ENCODE peak calls at places on chromosomes 4 and X, in six cellular contexts. O is CD8-positive, alpha-beta memory T cell; U is SJSA1; H is mammary epithelial cell; Y is A549; R is transverse colon. V is an unnamed sample.

GRCh38 chr4:125389713-125390112 is 75.0 kb downstream of the FAT4 start:
- DNase-seq in R (no peak), U (peak; percentile 96), O (no peak), Y (no peak), H (peak; percentile 69), V (peak; percentile 68)

GRCh38 chr4:17762705-17763104 is 18.7 kb downstream of the FAM184B start:
- DNase-seq in U (no peak), R (no peak), Y (no peak), H (peak; percentile 67), O (no peak), V (no peak)

GRCh38 chrX:68989865-68990606 is 161.2 kb downstream of the EFNB1 start:
- DNase-seq in U (peak; percentile 23), R (no peak), Y (no peak), O (no peak), H (no peak), V (no peak)

GRCh38 chr4:157521916-157522315 is 301.4 kb downstream of the GRIA2 start:
- DNase-seq in O (no peak), U (no peak), R (no peak), Y (no peak), H (peak; percentile 1), V (no peak)

GRCh38 chrX:133661962-133662839 is 246.9 kb upstream of the GPC4 start:
- DNase-seq in H (no peak), Y (no peak), O (no peak), U (no peak), R (no peak), V (no peak)

GRCh38 chr4:55768291-55768690 is 51.3 kb upstream of the EXOC1L start:
- DNase-seq in O (no peak), R (no peak), Y (no peak), U (peak; percentile 46), H (peak; percentile 35), V (no peak)

GRCh38 chr4:69092190-69092589 is 4.1 kb upstream of the UGT2B7 start:
- DNase-seq in R (no peak), H (peak; percentile 66), O (no peak), Y (no peak), U (peak; percentile 16), V (no peak)

GRCh38 chrX:133399411-133399810 is 15.9 kb downstream of the GPC4 start:
- DNase-seq in Y (no peak), O (no peak), U (no peak), H (no peak), R (no peak), V (no peak)

GRCh38 chrX:48648299-48648698 is 35.3 kb upstream of the WAS start:
- DNase-seq in Y (no peak), H (no peak), R (peak; percentile 21), U (peak; percentile 9), O (peak; percentile 37), V (no peak)

GRCh38 chr4:81040175-81040659 is 9.7 kb downstream of the BMP3 start:
- DNase-seq in R (no peak), Y (no peak), H (peak; percentile 16), O (peak; percentile 37), U (peak; percentile 27), V (no peak)

GRCh38 chrX:50586980-50587379 is 116.4 kb upstream of the DGKK start:
- DNase-seq in Y (no peak), R (no peak), H (no peak), U (no peak), O (no peak), V (no peak)

GRCh38 chrX:12080265-12080664 is 58.0 kb upstream of the FRMPD4 start:
- DNase-seq in H (peak; percentile 46), Y (peak; percentile 6), R (no peak), U (peak; percentile 4), O (no peak), V (no peak)

GRCh38 chrX:138908577-138908976 is 197.1 kb upstream of the FGF13 start:
- DNase-seq in O (no peak), R (no peak), Y (no peak), U (no peak), H (peak; percentile 21), V (no peak)

GRCh38 chrX:96453139-96453538 is 231.5 kb upstream of the DIAPH2 start:
- DNase-seq in R (no peak), O (no peak), Y (no peak), U (no peak), H (no peak), V (no peak)

GRCh38 chr4:187172340-187172761 is 448.7 kb upstream of the FAT1 start:
- DNase-seq in Y (no peak), R (peak; percentile 35), U (peak; percentile 91), O (no peak), H (no peak), V (no peak)

GRCh38 chrX:110143454-110144210 is 140.7 kb downstream of the TMEM164 start:
- DNase-seq in Y (no peak), R (no peak), U (no peak), H (peak; percentile 56), O (no peak), V (no peak)

GRCh38 chrX:81336455-81337144 is 134.7 kb downstream of the SH3BGRL start:
- DNase-seq in Y (no peak), O (no peak), R (no peak), H (no peak), U (no peak), V (no peak)

GRCh38 chrX:14942341-14942740 is 69.1 kb downstream of the MOSPD2 start:
- DNase-seq in R (no peak), H (no peak), Y (no peak), U (no peak), O (no peak), V (no peak)

GRCh38 chr4:173990879-173991231 is 292.6 kb downstream of the FBXO8 start:
- DNase-seq in H (no peak), U (no peak), O (no peak), Y (no peak), R (peak; percentile 20), V (no peak)

GRCh38 chrX:69178592-69178991 is 13.3 kb upstream of the PJA1 start:
- DNase-seq in Y (no peak), R (no peak), H (no peak), O (no peak), U (no peak), V (no peak)

GRCh38 chr4:1058997-1059665 is 47.7 kb downstream of the FGFRL1 start:
- DNase-seq in Y (no peak), R (no peak), U (no peak), H (no peak), O (no peak), V (no peak)

GRCh38 chr4:90842960-90843359 is 715.8 kb downstream of the CCSER1 start:
- DNase-seq in O (no peak), Y (no peak), U (no peak), R (no peak), H (peak; percentile 72), V (no peak)

GRCh38 chr4:96097040-96097607 is 257.2 kb downstream of the PDHA2 start:
- DNase-seq in H (peak; percentile 84), R (no peak), Y (no peak), U (no peak), O (no peak), V (no peak)

GRCh38 chr4:91111556-91111955 is 984.4 kb downstream of the CCSER1 start:
- DNase-seq in R (no peak), H (no peak), U (no peak), O (no peak), Y (no peak), V (no peak)

GRCh38 chr4:159401791-159402380 is 299.0 kb downstream of the RAPGEF2 start:
- DNase-seq in U (peak; percentile 85), H (peak; percentile 87), Y (no peak), R (no peak), O (no peak), V (no peak)

GRCh38 chr4:77007358-77008230 is 58.0 kb downstream of the SEPTIN11 start:
- DNase-seq in O (peak; percentile 36), Y (no peak), U (peak; percentile 90), R (no peak), H (peak; percentile 64), V (no peak)

GRCh38 chrX:65985922-65986588 is 53.8 kb downstream of the VSIG4 start:
- DNase-seq in Y (peak; percentile 25), H (peak; percentile 59), O (peak; percentile 48), R (peak; percentile 12), U (peak; percentile 8), V (peak; percentile 24)

GRCh38 chr4:7904108-7904516 is 35.5 kb downstream of the AFAP1 start:
- DNase-seq in R (no peak), Y (no peak), H (no peak), U (no peak), O (no peak), V (no peak)
- H3K27ac ChIP-seq in R (peak overlapping the region; percentile 77), Y (peak overlapping the region; percentile 82), H (no peak overlapping the region), U (no peak overlapping the region), O (no peak overlapping the region), V (peak overlapping the region; percentile 95)

GRCh38 chr4:147811878-147812277 is 80.0 kb downstream of the ARHGAP10 start:
- DNase-seq in H (no peak), O (no peak), Y (no peak), U (no peak), R (no peak), V (no peak)

GRCh38 chr4:147814334-147814733 is 82.4 kb downstream of the ARHGAP10 start:
- DNase-seq in U (no peak), R (no peak), H (peak; percentile 70), O (no peak), Y (no peak), V (no peak)

GRCh38 chr4:147813107-147813773 is 81.4 kb downstream of the ARHGAP10 start:
- DNase-seq in O (no peak), U (no peak), Y (no peak), R (no peak), H (no peak), V (no peak)

GRCh38 chr4:147816382-147817254 is 84.7 kb downstream of the ARHGAP10 start:
- DNase-seq in U (no peak), Y (no peak), R (no peak), O (no peak), H (no peak), V (no peak)

DNA sequence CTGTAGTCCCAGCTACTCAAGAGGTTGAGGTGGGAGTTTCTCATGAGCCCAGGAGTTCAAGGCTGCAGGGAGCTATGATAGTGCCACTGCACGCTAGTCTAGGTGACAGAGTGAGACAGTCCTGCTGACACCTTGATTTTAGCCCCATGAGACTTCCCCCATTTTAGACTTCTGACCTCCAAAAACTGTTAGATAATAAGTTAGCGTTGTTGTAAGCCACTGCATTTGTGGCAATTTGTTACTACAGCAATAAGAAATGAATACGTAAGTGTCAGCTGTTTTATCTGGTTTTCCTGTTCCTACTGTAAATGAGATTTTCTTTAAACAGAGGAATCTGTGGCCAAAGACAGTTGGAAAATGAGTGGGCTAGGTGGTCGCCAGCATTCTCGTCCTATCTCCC is 83.9 kb downstream of the ARHGAP10 start:
- DNase-seq in O (no peak), U (no peak), H (no peak), R (no peak), Y (no peak), V (no peak)
- H3K4me1 ChIP-seq in O (peaks cover 8% of the 10 kb centered on the region), U (no peaks in the 10 kb centered on the region), H (peaks cover 22% of the 10 kb centered on the region), R (peaks cover 10% of the 10 kb centered on the region), Y (no peaks in the 10 kb centered on the region), V (peaks cover 5% of the 10 kb centered on the region)

DNA sequence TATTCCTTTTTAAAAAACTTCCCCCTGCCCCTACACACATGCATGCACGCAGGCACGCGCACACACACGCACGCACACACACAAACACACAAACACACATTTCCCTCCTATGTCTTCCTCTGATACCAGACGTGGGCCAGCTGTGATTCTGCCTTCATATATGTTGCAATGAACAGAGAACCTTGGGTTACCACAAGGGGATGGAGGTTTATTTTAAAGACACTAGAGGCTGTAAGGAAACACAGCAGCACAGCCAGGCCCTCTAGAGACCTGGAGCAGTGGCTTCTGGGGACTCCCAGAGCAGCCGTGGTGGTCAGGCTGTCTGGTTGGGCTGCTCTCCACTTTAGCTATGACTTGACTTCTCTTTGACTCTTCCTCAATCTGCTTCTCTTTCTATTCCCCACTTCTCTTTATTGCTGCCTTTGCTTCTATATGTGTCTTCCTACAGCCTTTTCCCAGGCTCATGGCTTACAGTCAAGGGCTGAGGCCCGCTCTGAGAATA is 3.2 kb upstream of the TLR10 start:
- DNase-seq in R (no peak), H (no peak), Y (no peak), O (no peak), U (no peak), V (no peak)
- H3K27ac ChIP-seq in R (no peak overlapping the region), H (no peak overlapping the region), Y (peak overlapping the region; percentile 68), O (no peak overlapping the region), U (no peak overlapping the region), V (no peak overlapping the region)

GRCh38 chr4:11701978-11702377 is 273.3 kb upstream of the HS3ST1 start:
- DNase-seq in U (no peak), H (no peak), Y (no peak), O (no peak), R (no peak), V (no peak)
- H3K4me1 ChIP-seq in U (no peaks in the 10 kb centered on the region), H (peaks cover 58% of the 10 kb centered on the region), Y (peaks cover 3% of the 10 kb centered on the region), O (no peaks in the 10 kb centered on the region), R (no peaks in the 10 kb centered on the region), V (no peaks in the 10 kb centered on the region)

V was measured in Panc1.